ENCODE peak calls at places on chromosomes 11 and 22, in four cellular contexts. P is stomach, I is prostate gland, U is H1. T is an unnamed sample. For H3K4me1, the result is how much of the 10 kb centered on the place peaks cover.

GRCh38 chr22:20055654-20056053 is 24.4 kb upstream of the DGCR8 start:
- DNase-seq in P (no peak), I (no peak), U (no peak), T (no peak)

GRCh38 chr11:8017894-8018741 is 31.0 kb downstream of the EIF3F start:
- DNase-seq in P (no peak), I (no peak), U (peak), T (no peak)

GRCh38 chr11:75639752-75640151 is 29.1 kb downstream of the MAP6 start:
- DNase-seq in P (peak), I (peak), U (no peak), T (peak)

GRCh38 chr22:43225609-43226008 is 38.7 kb upstream of the TTLL12 start:
- DNase-seq in P (no peak), I (no peak), U (no peak), T (no peak)

GRCh38 chr11:84383571-84383970 is 1097.4 kb upstream of the CCDC90B start:
- DNase-seq in P (no peak), I (no peak), U (no peak), T (peak)

GRCh38 chr22:22103078-22103593 is 120.5 kb upstream of the TOP3B start:
- DNase-seq in P (no peak), I (no peak), U (peak), T (no peak)

GRCh38 chr22:19694696-19695095 is 19.6 kb upstream of the SEPTIN5 start:
- DNase-seq in P (no peak), I (no peak), U (no peak), T (no peak)

GRCh38 chr11:73524774-73525173 is 73.1 kb downstream of the FAM168A start:
- DNase-seq in P (no peak), I (no peak), U (no peak), T (no peak)

GRCh38 chr11:93542753-93543246 is 391 bp downstream of the SMCO4 start:
- DNase-seq in P (peak), I (no peak), U (peak), T (peak)

GRCh38 chr11:76120513-76121081 is 85.7 kb downstream of the WNT11 start:
- DNase-seq in P (no peak), I (no peak), U (no peak), T (no peak)

GRCh38 chr11:115141221-115141620 is 363.0 kb downstream of the CADM1 start:
- DNase-seq in P (no peak), I (no peak), U (no peak), T (no peak)

GRCh38 chr11:72771507-72771906 is 19.3 kb upstream of the ARAP1 start:
- DNase-seq in P (no peak), I (no peak), U (no peak), T (no peak)

GRCh38 chr11:103806130-103806900 is 230.1 kb upstream of the DDI1 start:
- DNase-seq in P (no peak), I (no peak), U (no peak), T (no peak)

GRCh38 chr11:3886985-3887384 is 31.5 kb downstream of the STIM1 start:
- DNase-seq in P (no peak), I (no peak), U (no peak), T (no peak)

GRCh38 chr11:107915229-107915628 is 13.0 kb upstream of the RAB39A start:
- DNase-seq in P (no peak), I (no peak), U (no peak), T (no peak)

GRCh38 chr11:93895106-93895862 is 44.9 kb upstream of the VSTM5 start:
- DNase-seq in P (no peak), I (no peak), U (no peak), T (no peak)

GRCh38 chr11:94546886-94547285 is 3.2 kb downstream of the FUT4 start:
- DNase-seq in P (no peak), I (no peak), U (no peak), T (no peak)

DNA sequence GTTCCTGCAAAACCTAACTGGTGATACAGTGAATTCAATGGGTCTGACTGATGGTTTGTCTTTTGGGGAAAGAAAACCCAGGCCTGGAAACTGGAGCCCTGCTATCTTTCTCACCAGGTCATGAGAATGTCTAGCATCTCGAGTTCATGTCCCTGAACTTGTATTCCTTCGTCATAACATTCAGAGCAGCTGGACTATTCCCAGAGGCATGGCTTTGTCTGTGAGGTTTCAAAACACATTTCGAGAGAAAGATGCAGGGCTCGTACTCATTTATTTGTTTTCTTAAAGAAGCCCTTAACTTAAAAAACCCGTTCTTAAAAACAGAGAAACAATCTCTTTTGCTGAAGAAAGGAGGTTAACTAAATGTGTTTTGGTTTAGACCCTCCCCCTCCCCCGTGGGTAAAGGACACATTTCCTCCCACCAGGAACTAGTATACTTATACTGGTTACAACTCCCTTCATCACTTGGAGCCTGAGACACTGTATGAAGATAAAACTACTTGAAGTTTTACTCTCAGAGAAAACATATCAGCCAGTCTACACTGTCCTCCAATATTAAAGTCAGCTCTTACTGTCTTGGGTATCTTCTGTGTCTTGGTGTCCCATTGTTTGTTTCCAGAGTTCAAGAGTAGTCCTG is 43.2 kb downstream of the ME3 start:
- DNase-seq in P (no peak), I (no peak), U (no peak), T (no peak)
- H3K4me1 ChIP-seq in P (under half), I (under half), U (under half), T (under half)

DNA sequence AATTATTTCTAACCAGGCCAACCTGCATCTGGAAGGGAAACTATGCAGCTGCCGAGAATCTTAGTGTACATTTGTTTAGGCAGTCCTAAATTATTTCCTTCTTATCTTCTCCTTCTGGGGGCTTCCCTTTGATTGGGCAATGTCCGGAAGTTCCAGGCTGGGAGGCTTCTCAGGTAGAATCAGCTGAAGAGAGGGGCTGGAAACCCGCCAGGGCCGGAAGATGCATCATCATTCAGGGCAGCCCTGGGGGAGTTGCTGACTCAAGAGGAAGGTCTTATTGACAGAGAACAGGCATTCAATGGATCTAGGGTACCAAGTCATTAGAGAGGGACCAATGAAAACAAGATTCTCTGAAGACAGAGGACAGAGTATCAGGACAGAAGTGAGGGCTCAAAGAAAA is 150.7 kb downstream of the BLID start:
- DNase-seq in P (no peak), I (no peak), U (no peak), T (no peak)
- TF ChIP-seq POLR2AphosphoS5 in P (no peak), I (no peak), U (no peak), T (no peak)

GRCh38 chr11:128482092-128482491 is 105.3 kb downstream of the ETS1 start:
- DNase-seq in P (no peak), I (no peak), U (no peak), T (no peak)

GRCh38 chr11:128481135-128481534 is 106.2 kb downstream of the ETS1 start:
- DNase-seq in P (no peak), I (no peak), U (no peak), T (no peak)

GRCh38 chr11:128482512-128483191 is 104.7 kb downstream of the ETS1 start:
- DNase-seq in P (no peak), I (no peak), U (no peak), T (peak)

GRCh38 chr11:128483211-128483788 is 104.1 kb downstream of the ETS1 start:
- DNase-seq in P (no peak), I (no peak), U (no peak), T (no peak)

GRCh38 chr11:128484172-128484571 is 103.2 kb downstream of the ETS1 start:
- DNase-seq in P (no peak), I (no peak), U (no peak), T (no peak)
- H3K4me1 ChIP-seq in P (under half), I (under half), U (under half), T (half or more)

GRCh38 chr11:58926695-58927094 is 12.6 kb upstream of the GLYATL1 start:
- DNase-seq in P (no peak), I (no peak), U (no peak), T (no peak)

GRCh38 chr11:58928691-58929090 is 10.6 kb upstream of the GLYATL1 start:
- DNase-seq in P (no peak), I (no peak), U (no peak), T (no peak)

GRCh38 chr11:58926251-58926650 is 13.0 kb upstream of the GLYATL1 start:
- DNase-seq in P (no peak), I (peak), U (no peak), T (no peak)

GRCh38 chr11:58928082-58928574 is 11.2 kb upstream of the GLYATL1 start:
- DNase-seq in P (no peak), I (no peak), U (peak), T (no peak)

DNA sequence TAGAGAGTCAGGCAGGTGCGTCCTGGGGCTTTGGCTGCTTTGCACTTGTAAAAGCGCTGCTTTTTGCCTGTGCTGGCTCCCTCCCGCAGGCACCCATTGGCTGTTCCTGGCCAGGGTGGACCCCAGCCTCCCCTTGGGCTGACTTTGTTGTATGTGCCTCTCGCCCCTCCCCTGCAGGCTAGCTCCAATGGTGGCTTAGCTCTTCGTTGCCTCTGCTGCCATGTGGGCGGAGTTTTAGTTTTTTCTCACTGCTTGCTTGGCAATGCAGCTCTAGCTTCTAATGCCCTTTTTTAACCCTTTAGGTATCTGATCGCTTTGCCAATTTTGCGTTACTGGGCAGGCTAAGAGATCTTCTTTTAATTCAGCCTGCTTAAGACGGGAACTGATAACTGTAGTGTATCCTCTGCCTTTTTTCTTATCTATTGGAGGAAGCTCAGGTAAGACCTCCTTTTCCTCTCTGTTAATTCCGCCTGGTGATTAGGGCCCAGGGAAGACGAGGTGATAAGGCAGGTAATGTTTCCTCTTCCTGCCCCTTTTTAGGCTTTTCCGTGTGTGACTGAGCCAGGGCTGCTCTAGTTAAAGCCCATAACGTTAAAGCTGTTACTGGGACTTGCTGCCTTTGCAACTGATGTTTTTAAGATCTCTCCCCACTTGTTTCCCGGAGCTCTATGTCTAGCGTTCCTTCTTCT is 11.8 kb upstream of the GLYATL1 start:
- DNase-seq in P (peak), I (peak), U (peak), T (no peak)
- TF ChIP-seq POLR2AphosphoS5 in P (no peak), I (peak), U (no peak), T (no peak)

GRCh38 chr11:16984229-16984628 is 30.0 kb downstream of the PLEKHA7 start:
- DNase-seq in P (no peak), I (no peak), U (no peak), T (no peak)

GRCh38 chr11:16981651-16982194 is 32.5 kb downstream of the PLEKHA7 start:
- DNase-seq in P (peak), I (no peak), U (no peak), T (no peak)

GRCh38 chr11:16982256-16982671 is 31.9 kb downstream of the PLEKHA7 start:
- DNase-seq in P (peak), I (no peak), U (no peak), T (no peak)

GRCh38 chr11:16985297-16985696 is 28.9 kb downstream of the PLEKHA7 start:
- DNase-seq in P (peak), I (no peak), U (no peak), T (no peak)

DNA sequence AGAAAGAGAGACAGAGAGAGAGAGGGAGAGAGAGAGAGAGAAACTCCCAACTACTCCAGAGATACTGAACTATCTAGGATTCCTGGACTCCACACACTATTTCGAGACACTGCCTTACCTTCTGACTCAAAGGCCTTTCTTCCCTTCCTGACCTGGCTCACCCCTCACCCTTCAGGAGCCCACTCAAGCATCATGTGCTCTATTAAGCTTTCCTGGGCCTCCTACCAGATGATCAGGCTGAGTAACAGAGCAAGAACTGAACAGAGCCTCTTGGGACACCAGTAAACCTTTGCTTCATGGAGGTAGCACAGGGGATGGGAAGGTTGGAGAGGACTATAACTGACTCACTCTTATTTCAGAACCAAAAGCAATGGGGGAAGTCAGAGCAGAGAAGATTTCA is 31.4 kb downstream of the PLEKHA7 start:
- DNase-seq in P (no peak), I (no peak), U (no peak), T (no peak)
- H3K4me1 ChIP-seq in P (half or more), I (under half), U (under half), T (under half)

GRCh38 chr11:118126082-118126838 is 26.4 kb downstream of the SCN4B start:
- DNase-seq in P (no peak), I (no peak), U (no peak), T (no peak)
- TF ChIP-seq POLR2AphosphoS5 in P (no peak), I (no peak), U (peak), T (no peak)

GRCh38 chr22:44362249-44363040 is 49.7 kb upstream of the SHISAL1 start:
- DNase-seq in P (no peak), I (no peak), U (no peak), T (peak)
- H3K4me1 ChIP-seq in P (half or more), I (under half), U (under half), T (half or more)

T was measured in sigmoid colon.